ENCODE peak calls at places on chromosomes 13 and 19, in eight cellular contexts. V is caudate nucleus; R is omental fat pad; Y is stimulated activated CD4-positive, alpha-beta T cell treated with anti-CD3 and anti-CD28 coated beads, Interleukin-1b, Interleukin-23, amount 100 ng/mL, for 24 hours; W is T-helper 2 cell; H is cardiac fibroblast; U is fibroblast of mammary gland; I is sciatic nerve. N is an unnamed sample.

GRCh38 chr19:46065486-46065885 is 24.7 kb upstream of the IGFL4 start:
- DNase-seq in V (no peak), R (no peak), Y (no peak), W (no peak), H (peak), U (peak), I (no peak), N (no peak)

GRCh38 chr19:9126900-9127405 is at the start of gene OR7G3:
- DNase-seq in V (no peak), R (no peak), Y (no peak), W (no peak), H (no peak), U (no peak), I (no peak), N (no peak)

GRCh38 chr19:16737909-16738308 is 18.3 kb downstream of the NWD1 start:
- DNase-seq in V (no peak), R (no peak), Y (no peak), W (no peak), H (peak), U (no peak), I (no peak), N (no peak)

GRCh38 chr13:112711528-112712265 is 21.9 kb downstream of the ATP11A start:
- DNase-seq in V (peak), R (peak), Y (no peak), W (no peak), H (peak), U (peak), I (peak), N (peak)

GRCh38 chr13:98089246-98089645 is 53.6 kb upstream of the FARP1 start:
- DNase-seq in V (no peak), R (no peak), Y (no peak), W (no peak), H (peak), U (peak), I (no peak), N (no peak)

GRCh38 chr13:73578251-73578875 is 519.6 kb downstream of the KLF5 start:
- DNase-seq in V (no peak), R (no peak), Y (no peak), W (no peak), H (peak), U (peak), I (no peak), N (no peak)

GRCh38 chr19:982567-983170 is 1.5 kb upstream of the WDR18 start:
- DNase-seq in V (peak), R (no peak), Y (peak), W (peak), H (peak), U (peak), I (peak), N (peak)

GRCh38 chr13:108120332-108120731 is 95.0 kb downstream of the LIG4 start:
- DNase-seq in V (no peak), R (no peak), Y (no peak), W (no peak), H (no peak), U (no peak), I (no peak), N (no peak)

GRCh38 chr19:11381535-11382369 is 2.4 kb downstream of the EPOR start:
- DNase-seq in V (no peak), R (no peak), Y (peak), W (peak), H (peak), U (peak), I (no peak), N (no peak)

GRCh38 chr13:34372581-34372980 is 554.6 kb downstream of the RFC3 start:
- DNase-seq in V (no peak), R (no peak), Y (no peak), W (no peak), H (no peak), U (no peak), I (no peak), N (no peak)

GRCh38 chr19:53977991-53978731 is 13.3 kb upstream of the CACNG6 start:
- DNase-seq in V (peak), R (peak), Y (no peak), W (no peak), H (peak), U (peak), I (peak), N (peak)

GRCh38 chr19:32824136-32824835 is 45.3 kb downstream of the SLC7A9 start:
- DNase-seq in V (no peak), R (no peak), Y (no peak), W (no peak), H (no peak), U (no peak), I (no peak), N (no peak)

GRCh38 chr19:46716013-46716671 is 772 bp downstream of the PRKD2 start:
- DNase-seq in V (no peak), R (no peak), Y (no peak), W (no peak), H (no peak), U (no peak), I (no peak), N (no peak)

GRCh38 chr13:111215081-111216047 is 100.3 kb downstream of the ARHGEF7 start:
- DNase-seq in V (no peak), R (no peak), Y (no peak), W (no peak), H (no peak), U (no peak), I (no peak), N (no peak)